ENCODE peak calls at places on chromosomes 5 and 9, in five cellular contexts. C, E, A, G and J are unnamed samples.

GRCh38 chr5:119022017-119022745 is 33.8 kb upstream of the DTWD2 start:
- DNase-seq in A (peak; percentile 62), C (no peak), G (peak; percentile 79), E (no peak), J (no peak)

GRCh38 chr5:132005591-132005990 is 5.9 kb downstream of the ACSL6 start:
- DNase-seq in G (no peak), C (no peak), A (no peak), E (peak; percentile 22), J (no peak)

GRCh38 chr5:91272858-91273257 is 110.3 kb downstream of the ARRDC3 start:
- DNase-seq in A (peak; percentile 71), G (no peak), C (no peak), E (no peak), J (no peak)

GRCh38 chr5:7873216-7873615 is 4.3 kb downstream of the MTRR start:
- DNase-seq in A (no peak), G (peak; percentile 21), C (no peak), E (no peak), J (no peak)

GRCh38 chr9:71847892-71848291 is 63.1 kb downstream of the ABHD17B start:
- DNase-seq in E (no peak), G (no peak), A (no peak), C (no peak), J (no peak)

GRCh38 chr5:168047043-168047668 is 244.3 kb upstream of the WWC1 start:
- DNase-seq in G (peak; percentile 16), E (no peak), C (no peak), A (peak; percentile 50), J (no peak)

GRCh38 chr9:133375724-133376654 is at the start of the genes STKLD1 and SURF4:
- DNase-seq in C (peak; percentile 89), G (peak; percentile 97), A (peak; percentile 97), E (peak; percentile 98), J (peak; percentile 69)

GRCh38 chr9:134410078-134410834 is 84.0 kb downstream of the RXRA start:
- DNase-seq in A (no peak), C (no peak), E (no peak), G (no peak), J (no peak)

GRCh38 chr9:20823051-20823450 is 139.0 kb downstream of the FOCAD start:
- DNase-seq in E (no peak), G (no peak), C (no peak), A (no peak), J (peak; percentile 20)

GRCh38 chr5:97600486-97600885 is 417.4 kb upstream of the RIOK2 start:
- DNase-seq in C (no peak), A (no peak), E (no peak), G (no peak), J (no peak)

GRCh38 chr9:88932766-88933165 is 58.5 kb upstream of the S1PR3 start:
- DNase-seq in G (no peak), C (no peak), A (no peak), E (no peak), J (no peak)

GRCh38 chr5:91339053-91339710 is 43.9 kb downstream of the ARRDC3 start:
- DNase-seq in A (peak; percentile 56), E (no peak), G (no peak), C (no peak), J (peak; percentile 19)

GRCh38 chr9:36214571-36214970 is 23.9 kb downstream of the CLTA start:
- DNase-seq in G (no peak), E (no peak), C (no peak), A (no peak), J (no peak)

GRCh38 chr5:36199620-36200019 is 42.1 kb downstream of the NADK2 start:
- DNase-seq in C (no peak), A (no peak), G (no peak), E (no peak), J (no peak)

GRCh38 chr5:17224858-17225436 is 7.5 kb downstream of the BASP1 start:
- DNase-seq in A (peak; percentile 68), G (peak; percentile 36), E (no peak), C (no peak), J (no peak)

GRCh38 chr5:170441385-170441784 is 52.2 kb upstream of the KCNMB1 start:
- DNase-seq in G (no peak), C (no peak), A (no peak), E (no peak), J (no peak)

GRCh38 chr9:121194730-121195129 is 6.9 kb downstream of the RAB14 start:
- DNase-seq in C (no peak), G (no peak), A (no peak), E (no peak), J (no peak)

GRCh38 chr5:73214921-73215490 is 42.0 kb downstream of the TMEM174 start:
- DNase-seq in G (no peak), C (no peak), A (no peak), E (no peak), J (no peak)

GRCh38 chr5:126366199-126366560 is 57.0 kb upstream of the GRAMD2B start:
- DNase-seq in G (no peak), C (no peak), E (no peak), A (no peak), J (no peak)

GRCh38 chr5:18037718-18038117 is 403.5 kb downstream of the TAF11L14 start:
- DNase-seq in E (no peak), A (no peak), G (no peak), C (no peak), J (no peak)

GRCh38 chr9:9855503-9856078 is 757.2 kb downstream of the PTPRD start:
- DNase-seq in C (no peak), G (no peak), A (no peak), E (no peak), J (no peak)

GRCh38 chr9:80146466-80146865 is 574.7 kb downstream of the TLE4 start:
- DNase-seq in A (peak; percentile 35), E (no peak), G (no peak), C (no peak), J (no peak)
- TF ChIP-seq CTCF in A (peak; percentile 41), E (no peak), G (peak; percentile 25), C (no peak), J (peak; percentile 17)

DNA sequence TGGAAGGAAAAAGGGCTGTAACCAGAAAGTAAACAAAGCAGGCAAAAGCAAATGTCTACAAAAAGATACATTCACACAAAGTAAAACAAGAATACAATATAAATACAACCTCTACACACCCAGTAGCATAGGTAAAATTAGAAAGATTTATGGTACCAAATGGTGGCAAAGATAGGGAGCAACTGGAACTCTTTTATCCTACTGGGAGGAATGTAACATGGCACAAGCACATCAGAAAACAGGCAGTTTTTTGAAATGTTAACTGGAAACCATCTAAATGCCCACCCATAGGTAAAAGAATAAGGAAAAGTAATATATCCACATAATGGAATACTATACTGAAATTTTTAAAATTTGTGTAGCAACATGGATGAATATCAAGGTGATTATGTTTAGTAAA is 8.7 kb upstream of the ARL14EPL start:
- DNase-seq in A (no peak), C (no peak), E (no peak), G (no peak), J (no peak)
- TF ChIP-seq CTCF in A (no peak), C (no peak), E (no peak), G (no peak), J (no peak)

GRCh38 chr5:82351754-82352145 is 73.6 kb upstream of the RPS23 start:
- DNase-seq in E (no peak), A (peak; percentile 86), C (no peak), G (peak; percentile 51), J (no peak)

GRCh38 chr5:82352146-82352791 is 74.1 kb upstream of the RPS23 start:
- DNase-seq in C (no peak), G (no peak), A (no peak), E (no peak), J (no peak)

GRCh38 chr5:82347213-82347947 is 69.2 kb upstream of the RPS23 start:
- DNase-seq in A (peak; percentile 90), G (no peak), E (no peak), C (no peak), J (peak; percentile 81)

GRCh38 chr5:82348749-82349148 is 70.6 kb upstream of the RPS23 start:
- DNase-seq in E (no peak), C (no peak), A (peak; percentile 53), G (no peak), J (no peak)

DNA sequence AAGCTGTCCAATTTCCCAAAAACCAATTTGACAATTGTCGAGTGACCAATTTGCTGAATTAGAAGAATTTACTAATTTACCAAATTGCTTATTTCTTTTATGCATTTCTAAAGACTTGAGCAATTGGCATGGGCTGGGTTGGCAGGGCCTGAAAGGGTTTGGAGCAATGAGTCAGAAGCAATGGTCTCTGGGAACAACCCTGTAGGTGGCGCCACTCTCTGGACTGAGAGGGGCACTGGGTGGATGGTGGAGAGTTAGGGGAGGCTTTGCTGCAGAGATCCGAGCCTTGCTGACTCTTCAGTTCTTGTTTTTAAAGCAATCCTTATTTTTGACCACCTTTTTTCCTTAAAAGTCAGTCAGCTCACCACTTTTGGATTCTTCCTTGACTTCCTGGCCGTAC is 71.5 kb upstream of the RPS23 start:
- DNase-seq in A (no peak), C (no peak), E (no peak), G (peak; percentile 13), J (no peak)
- TF ChIP-seq CTCF in A (peak; percentile 49), C (peak; percentile 63), E (no peak), G (peak; percentile 72), J (peak; percentile 41)

GRCh38 chr5:177112589-177113220 is 20.9 kb upstream of the NSD1 start:
- DNase-seq in C (no peak), G (no peak), A (no peak), E (no peak), J (no peak)

GRCh38 chr5:177111720-177112394 is 21.7 kb upstream of the NSD1 start:
- DNase-seq in G (peak; percentile 78), E (no peak), C (no peak), A (no peak), J (no peak)

GRCh38 chr5:177113566-177114424 is 19.8 kb upstream of the NSD1 start:
- DNase-seq in E (no peak), G (peak; percentile 83), C (peak; percentile 75), A (peak; percentile 66), J (no peak)

GRCh38 chr5:177117441-177118045 is 16.0 kb upstream of the NSD1 start:
- DNase-seq in C (no peak), A (no peak), E (peak; percentile 46), G (no peak), J (no peak)

GRCh38 chr5:177116631-177117373 is 16.8 kb upstream of the NSD1 start:
- DNase-seq in C (peak; percentile 81), G (peak; percentile 93), E (peak; percentile 88), A (peak; percentile 67), J (no peak)
- TF ChIP-seq CTCF in C (no peak), G (no peak), E (no peak), A (no peak), J (no peak)

DNA sequence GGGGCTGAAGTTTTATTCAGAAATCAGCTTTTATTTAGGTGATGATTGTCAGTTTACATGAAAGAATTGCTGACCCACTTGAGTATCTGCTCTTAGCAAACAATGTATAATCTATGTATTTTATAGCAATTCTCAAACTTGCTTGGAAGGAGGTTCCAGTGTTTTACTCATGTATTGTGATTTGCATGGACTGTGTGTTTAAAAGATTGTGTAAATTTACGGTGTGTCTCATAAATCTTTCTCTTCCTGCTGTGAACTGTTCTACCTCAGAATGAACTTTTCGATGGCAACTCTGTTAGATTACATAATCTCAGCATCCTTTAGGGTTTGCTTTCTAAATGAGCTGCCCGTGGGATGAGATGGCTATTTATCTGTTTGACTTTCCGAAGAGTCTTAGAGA is 122.5 kb downstream of the MEF2C start:
- DNase-seq in A (no peak), G (no peak), C (no peak), E (no peak), J (no peak)
- TF ChIP-seq CTCF in A (no peak), G (no peak), C (no peak), E (no peak), J (no peak)

GRCh38 chr5:139275536-139276297 is 17.8 kb upstream of the MATR3 start:
- DNase-seq in G (peak; percentile 63), C (no peak), E (no peak), A (no peak), J (no peak)
- TF ChIP-seq CTCF in G (no peak), C (no peak), E (no peak), A (no peak), J (no peak)